ENCODE peak calls at places on chromosomes 11 and 22, in eight cellular contexts. K is kidney tubule cell; O is dermis blood vessel endothelial cell; V is central memory CD4-positive, alpha-beta T cell; J is fibroblast of mammary gland; D is activated naive CD4-positive, alpha-beta T cell treated with Interleukin-2 at 50 U/mL for 16 hours; T is stimulated activated CD4-positive, alpha-beta T cell treated with anti-CD3 and anti-CD28 coated beads, Interleukin-2, amount 100 ng/mL, for 24 hours; C is amniotic stem cell. Q is an unnamed sample.

GRCh38 chr11:120959189-120959588 is 64.7 kb upstream of the TBCEL start:
- DNase-seq in O (no peak), K (no peak), V (no peak), J (peak; percentile 18), D (no peak), C (no peak), T (no peak), Q (no peak)

GRCh38 chr11:17559341-17560087 is 12.5 kb downstream of the OTOG start:
- DNase-seq in C (no peak), K (no peak), D (no peak), V (no peak), J (no peak), O (no peak), T (no peak), Q (no peak)

GRCh38 chr22:50436841-50437341 is 37.9 kb downstream of the SBF1 start:
- DNase-seq in V (no peak), D (no peak), C (no peak), T (no peak), O (no peak), K (no peak), J (no peak), Q (no peak)

GRCh38 chr11:94884322-94884721 is 89.0 kb downstream of the CWC15 start:
- DNase-seq in T (no peak), O (no peak), V (no peak), D (no peak), J (no peak), K (no peak), C (no peak), Q (no peak)

GRCh38 chr11:40162901-40163300 is 1296.6 kb downstream of the LRRC4C start:
- DNase-seq in J (no peak), T (no peak), K (no peak), C (no peak), O (no peak), V (no peak), D (no peak), Q (no peak)

GRCh38 chr11:61923166-61924015 is 6.0 kb upstream of the RAB3IL1 start:
- DNase-seq in K (peak; percentile 23), J (peak; percentile 81), C (peak; percentile 23), O (no peak), D (no peak), V (no peak), T (no peak), Q (no peak)

GRCh38 chr11:116180806-116181600 is 591.8 kb downstream of the BUD13 start:
- DNase-seq in D (no peak), K (no peak), C (no peak), O (no peak), J (no peak), T (no peak), V (no peak), Q (no peak)

GRCh38 chr11:85709983-85710382 is 24.0 kb upstream of the CCDC89 start:
- DNase-seq in V (no peak), J (no peak), K (no peak), D (no peak), C (no peak), O (no peak), T (no peak), Q (no peak)

GRCh38 chr22:46010951-46011626 is 34.1 kb upstream of the WNT7B start:
- DNase-seq in D (no peak), V (no peak), C (no peak), O (no peak), J (no peak), T (no peak), K (peak; percentile 66), Q (no peak)

GRCh38 chr11:117473692-117474091 is 146.0 kb downstream of the CEP164 start:
- DNase-seq in D (no peak), V (no peak), T (no peak), J (no peak), O (no peak), C (no peak), K (peak; percentile 62), Q (no peak)

GRCh38 chr11:15558513-15559181 is 443.9 kb downstream of the INSC start:
- DNase-seq in T (no peak), V (no peak), D (no peak), J (no peak), O (no peak), C (no peak), K (no peak), Q (no peak)

GRCh38 chr11:45280449-45280848 is 5.7 kb downstream of the SYT13 start:
- DNase-seq in J (no peak), O (peak; percentile 61), V (peak; percentile 9), K (peak; percentile 42), C (no peak), D (no peak), T (no peak), Q (peak; percentile 11)

GRCh38 chr22:45584121-45584570 is 81.5 kb downstream of the FBLN1 start:
- DNase-seq in O (no peak), D (no peak), J (peak; percentile 84), C (no peak), T (no peak), V (no peak), K (no peak), Q (no peak)

GRCh38 chr11:31608995-31609394 is 99.4 kb downstream of the ELP4 start:
- DNase-seq in J (no peak), C (no peak), D (no peak), K (no peak), T (no peak), V (no peak), O (no peak), Q (no peak)

GRCh38 chr22:27748355-27749168 is 53.0 kb downstream of the MN1 start:
- DNase-seq in C (no peak), D (no peak), J (peak; percentile 62), K (no peak), V (no peak), O (no peak), T (no peak), Q (no peak)

GRCh38 chr11:117126223-117126965 is 17.7 kb upstream of the PAFAH1B2 start:
- DNase-seq in T (no peak), C (no peak), D (no peak), O (no peak), V (no peak), K (no peak), J (no peak), Q (no peak)

GRCh38 chr11:127639916-127640315 is 639.3 kb upstream of the KIRREL3 start:
- DNase-seq in J (no peak), D (no peak), T (no peak), V (no peak), K (peak; percentile 73), O (peak; percentile 21), C (no peak), Q (no peak)

GRCh38 chr11:129416080-129416820 is 40.6 kb downstream of the BARX2 start:
- DNase-seq in K (no peak), J (no peak), D (no peak), V (no peak), C (no peak), O (no peak), T (no peak), Q (no peak)

GRCh38 chr11:33942954-33943353 is 51.1 kb upstream of the LMO2 start:
- DNase-seq in J (peak; percentile 93), V (no peak), C (no peak), D (no peak), T (no peak), K (peak; percentile 54), O (peak; percentile 83), Q (no peak)

GRCh38 chr22:46791201-46791731 is 28.8 kb downstream of the TBC1D22A start:
- DNase-seq in K (no peak), T (peak; percentile 75), O (peak; percentile 75), J (peak; percentile 83), V (peak; percentile 91), D (peak; percentile 78), C (no peak), Q (peak; percentile 81)

GRCh38 chr22:17797721-17798559 is 23.7 kb upstream of the BID start:
- DNase-seq in C (no peak), K (no peak), J (no peak), D (no peak), T (no peak), O (no peak), V (no peak), Q (no peak)

GRCh38 chr22:35915477-35916013 is 113.1 kb downstream of the RBFOX2 start:
- DNase-seq in D (no peak), C (no peak), V (no peak), K (peak; percentile 62), O (peak; percentile 29), J (peak; percentile 56), T (no peak), Q (no peak)

GRCh38 chr11:46674463-46675287 is 25.7 kb downstream of the ARHGAP1 start:
- DNase-seq in J (no peak), T (no peak), V (peak; percentile 33), K (no peak), D (peak; percentile 9), C (no peak), O (no peak), Q (peak; percentile 50)

GRCh38 chr22:38504731-38505594 is 1.1 kb downstream of the DDX17 start:
- DNase-seq in O (peak; percentile 77), J (peak; percentile 55), D (peak; percentile 65), K (peak; percentile 61), T (peak; percentile 65), V (peak; percentile 50), C (no peak), Q (peak; percentile 44)

GRCh38 chr11:114399903-114400221 is 449 bp downstream of the C11orf71 start:
- DNase-seq in T (no peak), D (no peak), K (no peak), V (no peak), C (peak; percentile 52), O (no peak), J (no peak), Q (no peak)

GRCh38 chr22:48182036-48182435 is 1419.6 kb downstream of the TBC1D22A start:
- DNase-seq in C (no peak), O (no peak), T (no peak), K (no peak), V (no peak), J (no peak), D (no peak), Q (no peak)

GRCh38 chr11:69841170-69841858 is 22.1 kb upstream of the FGF3 start:
- DNase-seq in V (no peak), K (no peak), O (no peak), T (no peak), C (no peak), D (no peak), J (no peak), Q (no peak)

GRCh38 chr22:49305966-49306631 is 521.6 kb downstream of the BRD1 start:
- DNase-seq in V (no peak), K (no peak), J (no peak), C (no peak), T (no peak), D (no peak), O (no peak), Q (no peak)

GRCh38 chr11:91513734-91514133 is 710.9 kb upstream of the FAT3 start:
- DNase-seq in T (no peak), J (no peak), D (no peak), V (no peak), K (no peak), C (no peak), O (no peak), Q (no peak)

GRCh38 chr22:43846966-43847365 is 15.3 kb downstream of the SULT4A1 start:
- DNase-seq in T (no peak), K (no peak), D (no peak), O (no peak), V (no peak), J (no peak), C (no peak), Q (no peak)

GRCh38 chr22:46018859-46019258 is 41.9 kb upstream of the WNT7B start:
- DNase-seq in T (no peak), V (no peak), C (no peak), J (no peak), O (no peak), K (no peak), D (no peak), Q (no peak)

GRCh38 chr22:24758164-24758799 is 16.2 kb downstream of the PIWIL3 start:
- DNase-seq in K (peak; percentile 58), J (peak; percentile 55), T (peak; percentile 68), C (no peak), V (peak; percentile 36), D (peak; percentile 47), O (peak; percentile 81), Q (peak; percentile 33)

GRCh38 chr22:40203568-40203967 is 25.8 kb downstream of the TNRC6B start:
- DNase-seq in D (no peak), C (no peak), J (no peak), O (no peak), K (peak; percentile 17), T (no peak), V (peak; percentile 48), Q (peak; percentile 51)

GRCh38 chr22:17866621-17867020 is 92.4 kb upstream of the BID start:
- DNase-seq in C (no peak), V (no peak), T (no peak), K (no peak), D (no peak), J (no peak), O (no peak), Q (no peak)